ENCODE peak calls at places on chromosomes 13 and 19, in six cellular contexts. F is left ventricle myocardium inferior, G is tibial nerve, M is colonic mucosa, U is transverse colon, S is neural progenitor cell. J is an unnamed sample.

GRCh38 chr13:100694722-100695644 is 20.4 kb upstream of the TMTC4 start:
- DNase-seq in F (no peak), G (no peak), M (peak; percentile 28), U (peak; percentile 31), S (peak; percentile 77), J (peak; percentile 62)

GRCh38 chr19:12260236-12260635 is 34.4 kb downstream of the ZNF44 start:
- DNase-seq in F (no peak), G (no peak), M (no peak), U (no peak), S (no peak), J (peak; percentile 18)

GRCh38 chr19:41327499-41328156 is 17.7 kb downstream of the CCDC97 start:
- DNase-seq in F (peak; percentile 76), G (no peak), M (peak; percentile 81), U (peak; percentile 88), S (no peak), J (no peak)

GRCh38 chr19:15365264-15365663 is 14.3 kb downstream of the AKAP8 start:
- DNase-seq in F (no peak), G (no peak), M (no peak), U (no peak), S (no peak), J (no peak)

GRCh38 chr13:25248071-25248470 is 39.2 kb downstream of the MTMR6 start:
- DNase-seq in F (no peak), G (no peak), M (no peak), U (no peak), S (no peak), J (no peak)

GRCh38 chr19:8075158-8076086 is 22.9 kb downstream of the CCL25 start:
- DNase-seq in F (no peak), G (no peak), M (no peak), U (no peak), S (no peak), J (no peak)

GRCh38 chr13:28564030-28564429 is 69.1 kb upstream of the FLT1 start:
- DNase-seq in F (no peak), G (no peak), M (peak; percentile 80), U (peak; percentile 69), S (no peak), J (no peak)

GRCh38 chr13:35512271-35512920 is 35.9 kb upstream of the MAB21L1 start:
- DNase-seq in F (no peak), G (no peak), M (no peak), U (no peak), S (no peak), J (peak; percentile 22)

GRCh38 chr13:20803180-20803965 is 29.6 kb upstream of the EEF1AKMT1 start:
- DNase-seq in F (no peak), G (no peak), M (no peak), U (no peak), S (no peak), J (no peak)

GRCh38 chr13:99380921-99381645 is 73.9 kb upstream of the GPR183 start:
- DNase-seq in F (no peak), G (no peak), M (no peak), U (no peak), S (no peak), J (no peak)

GRCh38 chr13:51202477-51203046 is 19.6 kb upstream of the FAM124A start:
- DNase-seq in F (no peak), G (no peak), M (no peak), U (no peak), S (no peak), J (no peak)

GRCh38 chr13:49996951-49997895 is at the start of gene TRIM13:
- DNase-seq in F (peak; percentile 92), G (peak; percentile 92), M (peak; percentile 90), U (peak; percentile 92), S (peak; percentile 94), J (peak; percentile 94)

GRCh38 chr19:13053761-13054604 is 48.7 kb downstream of the LYL1 start:
- DNase-seq in F (peak; percentile 93), G (peak; percentile 82), M (peak; percentile 70), U (peak; percentile 79), S (peak; percentile 87), J (peak; percentile 96)

GRCh38 chr13:95698047-95698749 is 21.3 kb downstream of the DNAJC3 start:
- DNase-seq in F (no peak), G (no peak), M (no peak), U (no peak), S (no peak), J (no peak)

GRCh38 chr19:17346109-17346671 is 8.8 kb downstream of the GTPBP3 start:
- DNase-seq in F (peak; percentile 79), G (peak; percentile 66), M (peak; percentile 80), U (peak; percentile 82), S (peak; percentile 83), J (peak; percentile 86)

GRCh38 chr13:44573790-44574465 is 2.2 kb downstream of the TSC22D1 start:
- DNase-seq in F (no peak), G (no peak), M (no peak), U (no peak), S (peak; percentile 60), J (no peak)

GRCh38 chr19:15240539-15240938 is 8.3 kb upstream of the EPHX3 start:
- DNase-seq in F (no peak), G (no peak), M (no peak), U (no peak), S (no peak), J (no peak)

GRCh38 chr13:22270881-22271280 is 600.0 kb downstream of the FGF9 start:
- DNase-seq in F (no peak), G (no peak), M (no peak), U (no peak), S (no peak), J (no peak)

GRCh38 chr19:1469200-1469935 is 9.6 kb downstream of the C19orf25 start:
- DNase-seq in F (no peak), G (no peak), M (no peak), U (no peak), S (peak; percentile 73), J (no peak)

GRCh38 chr19:1471514-1472107 is 7.4 kb downstream of the C19orf25 start:
- DNase-seq in F (no peak), G (no peak), M (no peak), U (no peak), S (peak; percentile 49), J (no peak)

GRCh38 chr19:1469936-1470863 is 8.8 kb downstream of the C19orf25 start:
- DNase-seq in F (peak; percentile 51), G (no peak), M (peak; percentile 65), U (peak; percentile 67), S (peak; percentile 92), J (peak; percentile 74)

GRCh38 chr19:1472227-1473055 is 6.6 kb downstream of the C19orf25 start:
- DNase-seq in F (no peak), G (no peak), M (no peak), U (no peak), S (no peak), J (no peak)

GRCh38 chr19:1470864-1471513 is 8.0 kb downstream of the C19orf25 start:
- DNase-seq in F (no peak), G (no peak), M (no peak), U (no peak), S (peak; percentile 92), J (no peak)
- H3K4me3 ChIP-seq in F (peak overlapping the region; percentile 75), G (peak overlapping the region; percentile 8), M (peak overlapping the region; percentile 27), U (no peak overlapping the region), S (peak overlapping the region; percentile 45), J (peak overlapping the region; percentile 26)

DNA sequence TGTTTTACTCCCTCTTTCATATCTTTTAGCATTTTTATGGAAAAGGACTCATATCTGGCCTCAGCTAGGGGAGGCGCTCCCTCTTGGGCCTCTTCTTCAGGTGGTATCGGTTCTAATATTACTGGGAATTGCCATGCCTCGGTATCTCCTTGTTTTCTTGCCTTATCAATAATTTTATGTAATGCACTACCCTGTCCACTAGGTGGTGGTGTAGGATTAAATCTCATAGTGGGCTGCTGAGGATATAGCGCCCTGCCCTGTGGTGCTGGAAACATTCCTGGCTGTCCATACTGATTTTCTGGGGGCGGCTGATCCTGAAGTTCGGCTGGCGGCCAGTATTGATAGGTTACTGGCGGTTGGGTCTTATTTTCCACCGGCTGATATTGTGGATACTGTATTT is 35.8 kb downstream of the ZNF420 start:
- DNase-seq in F (no peak), G (no peak), M (no peak), U (no peak), S (no peak), J (no peak)
- H3K9me3 ChIP-seq in F (peaks cover 99% of the 10 kb centered on the region), G (peaks cover 89% of the 10 kb centered on the region), M (no peaks in the 10 kb centered on the region), U (peaks cover 90% of the 10 kb centered on the region), S (peaks cover 42% of the 10 kb centered on the region), J (no peaks in the 10 kb centered on the region)

GRCh38 chr19:38268539-38268938 is 4.2 kb downstream of the SPINT2 start:
- DNase-seq in F (no peak), G (no peak), M (no peak), U (no peak), S (no peak), J (no peak)

GRCh38 chr19:38267780-38268430 is 3.5 kb downstream of the SPINT2 start:
- DNase-seq in F (no peak), G (no peak), M (peak; percentile 72), U (peak; percentile 51), S (no peak), J (no peak)

GRCh38 chr19:38266070-38266469 is 1.7 kb downstream of the SPINT2 start:
- DNase-seq in F (no peak), G (no peak), M (peak; percentile 39), U (no peak), S (no peak), J (no peak)

GRCh38 chr19:38265213-38265861 is 964 bp downstream of the SPINT2 start:
- DNase-seq in F (no peak), G (no peak), M (peak; percentile 68), U (peak; percentile 63), S (no peak), J (peak; percentile 54)

DNA sequence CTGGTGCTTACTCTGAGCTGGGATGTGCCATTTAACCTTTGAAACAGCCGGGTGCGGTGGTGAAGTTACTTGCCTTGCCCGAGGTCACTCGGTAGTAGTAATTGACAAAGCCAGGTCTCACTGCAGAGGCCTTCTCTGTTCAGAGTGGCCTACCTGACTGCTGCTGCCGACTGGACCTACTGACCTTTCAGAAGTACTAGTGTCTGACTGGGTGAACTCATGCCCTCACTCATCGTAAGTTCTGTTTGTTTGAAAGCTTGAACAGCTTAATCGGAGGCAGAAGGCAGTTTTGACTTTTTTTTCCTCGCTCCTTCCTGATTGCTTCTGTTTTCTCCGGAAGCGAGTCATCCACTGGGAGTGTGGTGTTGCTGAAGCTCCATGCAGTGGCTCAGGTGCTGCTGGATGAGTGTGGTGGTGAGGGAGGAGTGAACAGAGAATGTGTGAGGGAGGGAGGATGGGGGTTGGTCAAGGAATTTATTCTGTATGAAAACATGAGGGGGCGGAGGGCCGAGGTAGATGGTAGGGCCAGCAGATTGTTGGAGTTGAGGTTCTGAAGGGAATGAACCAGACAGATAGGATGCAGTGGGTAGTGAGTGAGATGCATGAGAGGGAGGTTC is 2.7 kb downstream of the SPINT2 start:
- DNase-seq in F (no peak), G (no peak), M (peak; percentile 70), U (peak; percentile 61), S (no peak), J (no peak)
- H3K4me3 ChIP-seq in F (no peak overlapping the region), G (no peak overlapping the region), M (peak overlapping the region; percentile 74), U (no peak overlapping the region), S (no peak overlapping the region), J (no peak overlapping the region)

DNA sequence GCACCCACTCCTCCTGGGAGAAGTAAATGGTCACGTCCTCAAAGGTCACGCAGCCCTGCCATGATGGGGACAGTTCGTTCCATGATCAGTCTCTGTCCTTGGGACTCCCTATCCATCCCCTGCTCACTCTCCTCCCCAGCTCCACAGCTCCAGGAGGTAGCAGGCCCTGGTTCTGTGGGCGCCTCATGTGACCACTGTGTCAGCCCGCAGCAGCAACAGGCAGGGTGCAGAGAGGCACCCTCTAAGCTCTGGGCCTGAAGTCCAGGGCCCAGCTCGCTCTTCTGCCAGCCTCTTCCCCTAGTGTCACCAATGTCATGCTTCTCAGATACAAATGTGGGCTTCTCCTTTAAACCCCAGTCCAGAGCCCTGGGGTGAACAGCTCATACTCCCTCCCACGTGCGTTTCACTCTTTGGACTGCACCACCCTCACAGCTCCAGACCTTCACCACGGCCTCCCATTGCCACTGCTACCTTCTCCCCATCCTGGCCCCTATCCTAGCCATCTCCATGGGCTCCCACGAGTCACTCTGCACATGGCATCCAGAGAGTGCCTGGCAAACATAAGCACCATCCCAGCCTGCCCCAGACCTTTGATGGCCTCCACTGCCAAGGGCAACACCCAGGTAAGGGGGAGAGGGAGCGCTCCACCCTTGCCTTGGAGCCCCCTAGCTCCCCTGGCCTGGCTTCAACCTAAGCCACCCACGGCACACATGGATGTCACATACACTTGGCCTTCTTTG is 2.9 kb downstream of the ZNF792 start:
- DNase-seq in F (no peak), G (no peak), M (no peak), U (no peak), S (no peak), J (no peak)
- H3K9me3 ChIP-seq in F (peaks cover 62% of the 10 kb centered on the region), G (peaks cover 26% of the 10 kb centered on the region), M (peaks cover 20% of the 10 kb centered on the region), U (peaks cover 45% of the 10 kb centered on the region), S (peaks cover 19% of the 10 kb centered on the region), J (no peaks in the 10 kb centered on the region)